ENCODE peak calls at places on chromosome 22, in five cellular contexts. One of them, this sample, is unnamed.
A peak's percentile ranks its signal among the peaks of the same experiment; 100 is the strongest.

GRCh38 chr22:36817429-36817783 is 571 bp upstream of the PVALB start:
- DNase-seq in activated CD4-positive, CD25-positive, alpha-beta regulatory T cell treated with anti-CD3 and anti-CD28 coated beads, Interleukin-2, amount 50 U/mL, for 72 hours: no peak
- DNase-seq in PC-9: no peak
- DNase-seq in amygdala: no peak
- DNase-seq in activated naive CD4-positive, alpha-beta T cell treated with Interleukin-2 at 50 U/mL for 16 hours: no peak
- DNase-seq in this sample: no peak

GRCh38 chr22:29704528-29705285 is 15.1 kb upstream of the CABP7 start:
- DNase-seq in PC-9: no peak
- DNase-seq in activated CD4-positive, CD25-positive, alpha-beta regulatory T cell treated with anti-CD3 and anti-CD28 coated beads, Interleukin-2, amount 50 U/mL, for 72 hours: no peak
- DNase-seq in activated naive CD4-positive, alpha-beta T cell treated with Interleukin-2 at 50 U/mL for 16 hours: no peak
- DNase-seq in amygdala: peak; percentile 57
- DNase-seq in this sample: no peak

GRCh38 chr22:42316988-42317387 is 46.5 kb upstream of the TCF20 start:
- DNase-seq in activated CD4-positive, CD25-positive, alpha-beta regulatory T cell treated with anti-CD3 and anti-CD28 coated beads, Interleukin-2, amount 50 U/mL, for 72 hours: no peak
- DNase-seq in activated naive CD4-positive, alpha-beta T cell treated with Interleukin-2 at 50 U/mL for 16 hours: peak; percentile 68
- DNase-seq in amygdala: no peak
- DNase-seq in PC-9: peak; percentile 45
- DNase-seq in this sample: no peak

GRCh38 chr22:31253949-31254348 is 38.3 kb downstream of the PIK3IP1 start:
- DNase-seq in activated CD4-positive, CD25-positive, alpha-beta regulatory T cell treated with anti-CD3 and anti-CD28 coated beads, Interleukin-2, amount 50 U/mL, for 72 hours: no peak
- DNase-seq in PC-9: peak; percentile 95
- DNase-seq in activated naive CD4-positive, alpha-beta T cell treated with Interleukin-2 at 50 U/mL for 16 hours: no peak
- DNase-seq in amygdala: no peak
- DNase-seq in this sample: no peak

GRCh38 chr22:39089928-39090327 is 7.1 kb upstream of the APOBEC3H start:
- DNase-seq in activated CD4-positive, CD25-positive, alpha-beta regulatory T cell treated with anti-CD3 and anti-CD28 coated beads, Interleukin-2, amount 50 U/mL, for 72 hours: no peak
- DNase-seq in activated naive CD4-positive, alpha-beta T cell treated with Interleukin-2 at 50 U/mL for 16 hours: no peak
- DNase-seq in PC-9: no peak
- DNase-seq in amygdala: no peak
- DNase-seq in this sample: no peak

GRCh38 chr22:25847451-25847850 is 105.5 kb downstream of the MYO18B start:
- DNase-seq in activated naive CD4-positive, alpha-beta T cell treated with Interleukin-2 at 50 U/mL for 16 hours: no peak
- DNase-seq in amygdala: no peak
- DNase-seq in PC-9: no peak
- DNase-seq in activated CD4-positive, CD25-positive, alpha-beta regulatory T cell treated with anti-CD3 and anti-CD28 coated beads, Interleukin-2, amount 50 U/mL, for 72 hours: no peak
- DNase-seq in this sample: no peak

GRCh38 chr22:23233084-23233501 is 52.8 kb downstream of the BCR start:
- DNase-seq in activated CD4-positive, CD25-positive, alpha-beta regulatory T cell treated with anti-CD3 and anti-CD28 coated beads, Interleukin-2, amount 50 U/mL, for 72 hours: no peak
- DNase-seq in activated naive CD4-positive, alpha-beta T cell treated with Interleukin-2 at 50 U/mL for 16 hours: no peak
- DNase-seq in PC-9: no peak
- DNase-seq in amygdala: no peak
- DNase-seq in this sample: no peak

GRCh38 chr22:46792841-46793261 is 30.4 kb downstream of the TBC1D22A start:
- DNase-seq in PC-9: no peak
- DNase-seq in amygdala: no peak
- DNase-seq in activated CD4-positive, CD25-positive, alpha-beta regulatory T cell treated with anti-CD3 and anti-CD28 coated beads, Interleukin-2, amount 50 U/mL, for 72 hours: no peak
- DNase-seq in activated naive CD4-positive, alpha-beta T cell treated with Interleukin-2 at 50 U/mL for 16 hours: no peak
- DNase-seq in this sample: no peak

GRCh38 chr22:44646668-44647067 is 55.3 kb upstream of the PRR5 start:
- DNase-seq in PC-9: no peak
- DNase-seq in amygdala: no peak
- DNase-seq in activated CD4-positive, CD25-positive, alpha-beta regulatory T cell treated with anti-CD3 and anti-CD28 coated beads, Interleukin-2, amount 50 U/mL, for 72 hours: no peak
- DNase-seq in activated naive CD4-positive, alpha-beta T cell treated with Interleukin-2 at 50 U/mL for 16 hours: no peak
- DNase-seq in this sample: no peak

GRCh38 chr22:27475548-27475897 is 326.0 kb downstream of the MN1 start:
- DNase-seq in activated naive CD4-positive, alpha-beta T cell treated with Interleukin-2 at 50 U/mL for 16 hours: no peak
- DNase-seq in activated CD4-positive, CD25-positive, alpha-beta regulatory T cell treated with anti-CD3 and anti-CD28 coated beads, Interleukin-2, amount 50 U/mL, for 72 hours: no peak
- DNase-seq in PC-9: no peak
- DNase-seq in amygdala: no peak
- DNase-seq in this sample: no peak

GRCh38 chr22:20641198-20641892 is 132.6 kb upstream of the SERPIND1 start:
- DNase-seq in PC-9: no peak
- DNase-seq in activated naive CD4-positive, alpha-beta T cell treated with Interleukin-2 at 50 U/mL for 16 hours: no peak
- DNase-seq in amygdala: no peak
- DNase-seq in activated CD4-positive, CD25-positive, alpha-beta regulatory T cell treated with anti-CD3 and anti-CD28 coated beads, Interleukin-2, amount 50 U/mL, for 72 hours: no peak
- DNase-seq in this sample: no peak

GRCh38 chr22:42760806-42761565 is 40.3 kb upstream of the A4GALT start:
- DNase-seq in activated naive CD4-positive, alpha-beta T cell treated with Interleukin-2 at 50 U/mL for 16 hours: no peak
- DNase-seq in amygdala: no peak
- DNase-seq in activated CD4-positive, CD25-positive, alpha-beta regulatory T cell treated with anti-CD3 and anti-CD28 coated beads, Interleukin-2, amount 50 U/mL, for 72 hours: no peak
- DNase-seq in PC-9: no peak
- DNase-seq in this sample: no peak

GRCh38 chr22:47278655-47279054 is 516.2 kb downstream of the TBC1D22A start:
- DNase-seq in amygdala: no peak
- DNase-seq in activated CD4-positive, CD25-positive, alpha-beta regulatory T cell treated with anti-CD3 and anti-CD28 coated beads, Interleukin-2, amount 50 U/mL, for 72 hours: no peak
- DNase-seq in PC-9: no peak
- DNase-seq in activated naive CD4-positive, alpha-beta T cell treated with Interleukin-2 at 50 U/mL for 16 hours: no peak
- DNase-seq in this sample: no peak

GRCh38 chr22:42188808-42189447 is 58.3 kb upstream of the CYP2D6 start:
- DNase-seq in activated CD4-positive, CD25-positive, alpha-beta regulatory T cell treated with anti-CD3 and anti-CD28 coated beads, Interleukin-2, amount 50 U/mL, for 72 hours: no peak
- DNase-seq in amygdala: no peak
- DNase-seq in activated naive CD4-positive, alpha-beta T cell treated with Interleukin-2 at 50 U/mL for 16 hours: no peak
- DNase-seq in PC-9: peak; percentile 32
- DNase-seq in this sample: peak; percentile 46

GRCh38 chr22:27399161-27399560 is 402.4 kb downstream of the MN1 start:
- DNase-seq in activated CD4-positive, CD25-positive, alpha-beta regulatory T cell treated with anti-CD3 and anti-CD28 coated beads, Interleukin-2, amount 50 U/mL, for 72 hours: no peak
- DNase-seq in PC-9: no peak
- DNase-seq in amygdala: no peak
- DNase-seq in activated naive CD4-positive, alpha-beta T cell treated with Interleukin-2 at 50 U/mL for 16 hours: no peak
- DNase-seq in this sample: no peak

GRCh38 chr22:33274214-33274828 is 216.1 kb upstream of the SYN3 start:
- DNase-seq in amygdala: no peak
- DNase-seq in activated CD4-positive, CD25-positive, alpha-beta regulatory T cell treated with anti-CD3 and anti-CD28 coated beads, Interleukin-2, amount 50 U/mL, for 72 hours: no peak
- DNase-seq in PC-9: peak; percentile 2
- DNase-seq in activated naive CD4-positive, alpha-beta T cell treated with Interleukin-2 at 50 U/mL for 16 hours: no peak
- DNase-seq in this sample: no peak